ENCODE peak calls at places on chromosomes 13 and 19, in six cellular contexts. R is breast epithelium, X is H54, N is tibial nerve, H is uterus, E is heart left ventricle. J is an unnamed sample.

GRCh38 chr19:41541990-41542584 is 33.9 kb upstream of the CEACAM21 start:
- DNase-seq in H (peak), R (no peak), N (peak), E (peak), X (no peak), J (no peak)

GRCh38 chr13:75610466-75610865 is 25.7 kb upstream of the LMO7 start:
- DNase-seq in H (no peak), R (no peak), X (no peak), E (no peak), N (no peak), J (no peak)

GRCh38 chr19:9877775-9878510 is 42.8 kb downstream of the PIN1 start:
- DNase-seq in E (no peak), R (no peak), N (no peak), H (no peak), X (no peak), J (no peak)

GRCh38 chr19:10289836-10290438 is at the start of gene ICAM5:
- DNase-seq in X (peak), R (no peak), E (no peak), H (no peak), N (no peak), J (no peak)

GRCh38 chr13:25731037-25731436 is 320.8 kb downstream of the SHISA2 start:
- DNase-seq in H (no peak), E (no peak), X (no peak), R (no peak), N (no peak), J (no peak)

GRCh38 chr13:59261928-59262488 is 901.7 kb downstream of the DIAPH3 start:
- DNase-seq in H (no peak), E (no peak), N (no peak), R (no peak), X (no peak), J (no peak)

GRCh38 chr19:15195987-15196682 is 4.7 kb downstream of the NOTCH3 start:
- DNase-seq in H (no peak), R (peak), X (no peak), N (no peak), E (no peak), J (no peak)

GRCh38 chr19:34178276-34178614 is 5.9 kb downstream of the LSM14A start:
- DNase-seq in H (no peak), R (no peak), N (no peak), E (no peak), X (no peak), J (no peak)

GRCh38 chr13:51112771-51113170 is 1.7 kb upstream of the C13orf42 start:
- DNase-seq in R (no peak), E (no peak), X (no peak), N (no peak), H (no peak), J (no peak)

GRCh38 chr13:29753593-29754485 is 96.6 kb downstream of the UBL3 start:
- DNase-seq in R (no peak), X (no peak), N (no peak), E (no peak), H (no peak), J (no peak)

GRCh38 chr19:13781547-13781946 is 7.3 kb downstream of the C19orf53 start:
- DNase-seq in X (peak), R (no peak), H (peak), E (peak), N (peak), J (peak)

GRCh38 chr19:56831279-56831678 is 9.2 kb downstream of the PEG3 start:
- DNase-seq in R (no peak), E (no peak), X (no peak), N (no peak), H (no peak), J (no peak)

GRCh38 chr19:56834564-56835375 is 5.8 kb downstream of the PEG3 start:
- DNase-seq in H (no peak), E (no peak), N (no peak), R (no peak), X (no peak), J (no peak)

GRCh38 chr19:56836059-56836458 is 4.5 kb downstream of the PEG3 start:
- DNase-seq in H (no peak), X (no peak), N (no peak), E (no peak), R (no peak), J (no peak)

GRCh38 chr19:56829586-56829985 is 10.9 kb downstream of the PEG3 start:
- DNase-seq in E (no peak), X (no peak), N (no peak), H (no peak), R (no peak), J (no peak)

DNA sequence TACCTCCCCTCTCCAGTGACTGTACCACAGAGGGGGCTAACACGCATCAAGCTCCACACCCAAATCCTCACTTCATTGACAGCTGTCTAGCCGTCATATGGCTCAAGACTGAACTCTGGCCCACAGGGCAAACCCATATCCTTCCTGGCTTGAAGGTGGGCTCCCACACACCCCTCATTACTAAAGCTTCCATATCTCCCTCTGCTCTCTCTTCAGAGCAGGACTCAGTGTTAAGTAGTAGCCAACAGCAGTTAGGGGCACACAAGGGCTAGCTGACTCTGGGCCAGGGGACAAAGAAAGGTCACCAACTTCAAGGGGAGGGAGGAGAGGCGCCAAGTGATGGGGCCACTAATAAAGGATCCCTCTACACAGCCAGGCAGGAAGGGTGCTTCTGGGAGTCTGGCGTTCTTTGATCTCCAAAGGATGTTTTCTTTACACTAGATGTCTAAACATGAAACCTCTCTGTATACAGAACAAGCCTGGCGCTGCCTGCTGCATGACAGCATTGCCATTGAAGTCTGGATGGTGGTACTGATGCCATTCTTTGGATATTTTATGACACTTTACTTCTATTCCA is 8.1 kb downstream of the PEG3 start:
- DNase-seq in E (no peak), N (no peak), R (no peak), X (no peak), H (no peak), J (no peak)
- TF ChIP-seq POLR2A in E (no peak), N (no peak), R (no peak), X (no peak), H (no peak), J (no peak)

DNA sequence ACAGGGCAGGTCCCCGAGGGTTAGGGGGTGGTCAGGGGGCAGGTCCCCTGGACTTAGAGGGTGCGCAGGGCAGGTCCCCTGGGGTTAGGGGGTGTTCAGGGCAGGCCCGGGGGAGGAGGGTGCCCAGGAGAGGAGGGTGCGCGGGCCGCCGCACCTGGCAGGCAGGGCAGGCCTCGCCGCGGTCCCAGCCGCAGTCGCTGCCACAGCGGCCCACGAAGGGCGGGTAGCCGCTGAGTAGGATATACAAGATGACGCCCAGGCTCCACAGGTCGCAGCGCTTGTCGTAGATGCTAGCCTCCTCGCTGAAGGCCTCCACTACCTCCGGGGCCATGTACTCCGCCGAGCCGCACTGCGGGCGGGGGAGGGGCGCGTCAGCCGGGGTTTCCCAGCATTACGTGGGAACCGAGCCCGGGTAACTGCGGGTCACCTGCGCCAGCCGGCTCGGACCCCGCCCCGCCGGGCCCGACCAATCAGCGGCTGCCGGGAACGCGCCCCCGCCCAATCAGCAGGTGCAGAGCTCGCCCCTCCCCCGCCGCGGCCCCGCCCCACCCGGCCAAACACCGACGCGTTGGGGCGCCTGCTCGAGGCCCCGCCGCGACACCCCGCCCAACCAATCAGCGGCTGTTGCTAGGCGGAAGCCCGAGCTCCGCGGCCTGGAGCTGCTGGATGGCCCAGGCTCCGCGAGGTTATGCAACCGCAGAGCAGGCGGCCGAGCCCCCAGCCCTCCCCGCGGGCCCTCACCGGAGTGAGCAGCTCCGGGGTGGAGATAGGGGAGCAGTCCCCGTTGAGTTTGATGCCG is 9.2 kb downstream of the MKNK2 start:
- DNase-seq in X (no peak), E (peak), N (peak), R (peak), H (peak), J (peak)
- TF ChIP-seq POLR2A in X (no peak), E (no peak), N (no peak), R (no peak), H (no peak), J (peak)

GRCh38 chr13:110388141-110388943 is 81.3 kb downstream of the COL4A2 start:
- DNase-seq in H (peak), E (peak), N (no peak), X (no peak), R (no peak), J (peak)
- TF ChIP-seq POLR2A in H (no peak), E (no peak), N (no peak), X (no peak), R (no peak), J (no peak)

DNA sequence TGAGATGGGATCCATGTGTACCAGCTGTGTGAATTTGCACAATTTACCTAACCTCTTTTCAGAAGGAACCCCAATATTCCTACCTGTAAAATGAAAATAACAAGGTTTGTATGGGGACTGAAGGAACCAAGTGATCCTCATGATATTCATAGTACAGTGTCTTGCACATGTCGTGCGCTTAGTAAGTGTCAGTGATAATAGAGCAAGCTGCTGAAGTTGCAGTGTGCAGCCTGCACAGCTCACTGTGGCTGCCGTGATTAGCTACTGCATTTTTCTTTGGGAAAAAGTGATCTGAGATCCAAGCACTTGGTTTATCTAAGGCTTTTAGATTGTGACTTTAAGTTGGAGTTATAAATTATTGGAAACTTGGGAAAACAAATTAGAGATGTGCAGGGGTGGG is 135.9 kb upstream of the FRY start:
- DNase-seq in H (no peak), R (no peak), X (no peak), N (no peak), E (no peak), J (no peak)
- TF ChIP-seq POLR2A in H (no peak), R (no peak), X (no peak), N (no peak), E (no peak), J (no peak)

GRCh38 chr19:30719991-30720329 is 347.8 kb downstream of the ZNF536 start:
- DNase-seq in H (peak), N (no peak), E (no peak), R (no peak), X (no peak), J (no peak)

GRCh38 chr19:30718728-30719127 is 346.5 kb downstream of the ZNF536 start:
- DNase-seq in E (no peak), R (no peak), H (no peak), X (peak), N (no peak), J (no peak)

GRCh38 chr19:30717381-30717780 is 345.2 kb downstream of the ZNF536 start:
- DNase-seq in N (no peak), X (no peak), R (no peak), E (no peak), H (no peak), J (no peak)

GRCh38 chr19:30718014-30718413 is 345.8 kb downstream of the ZNF536 start:
- DNase-seq in X (no peak), E (no peak), H (no peak), N (no peak), R (no peak), J (no peak)

GRCh38 chr19:30719189-30719990 is 347.2 kb downstream of the ZNF536 start:
- DNase-seq in X (peak), R (no peak), H (peak), E (peak), N (peak), J (peak)
- TF ChIP-seq POLR2A in X (no peak), R (no peak), H (no peak), E (no peak), N (no peak), J (no peak)